ENCODE peak calls at places on chromosome 4, in seven cellular contexts. B is astrocyte of the cerebellum, A is esophagus squamous epithelium, N is cardiac fibroblast, D is pancreas, M is Peyer's patch, U is dorsolateral prefrontal cortex. I is an unnamed sample.

GRCh38 chr4:168319486-168320019 is 1.0 kb upstream of the DDX60 start:
- DNase-seq in B (no peak), A (no peak), N (no peak), D (no peak), M (no peak), U (no peak), I (no peak)

GRCh38 chr4:126071346-126072333 is 756.9 kb downstream of the FAT4 start:
- DNase-seq in B (peak), A (no peak), N (peak), D (peak), M (no peak), U (no peak), I (no peak)

GRCh38 chr4:2250003-2250763 is 8.3 kb upstream of the HAUS3 start:
- DNase-seq in B (no peak), A (no peak), N (no peak), D (peak), M (peak), U (no peak), I (no peak)

GRCh38 chr4:10164877-10165283 is 48.3 kb upstream of the WDR1 start:
- DNase-seq in B (no peak), A (no peak), N (peak), D (no peak), M (peak), U (peak), I (no peak)

GRCh38 chr4:158535130-158535614 is 13.5 kb downstream of the RXFP1 start:
- DNase-seq in B (peak), A (no peak), N (peak), D (no peak), M (no peak), U (no peak), I (no peak)

GRCh38 chr4:80085081-80085480 is 12.1 kb upstream of the ANTXR2 start:
- DNase-seq in B (no peak), A (no peak), N (no peak), D (no peak), M (no peak), U (no peak), I (no peak)

GRCh38 chr4:74932832-74933561 is at the start of gene PARM1:
- DNase-seq in B (peak), A (peak), N (peak), D (peak), M (peak), U (peak), I (peak)

GRCh38 chr4:176191974-176192373 is 3.4 kb downstream of the SPATA4 start:
- DNase-seq in B (no peak), A (no peak), N (no peak), D (no peak), M (no peak), U (no peak), I (no peak)

GRCh38 chr4:66052426-66052825 is 382.1 kb upstream of the EPHA5 start:
- DNase-seq in B (peak), A (no peak), N (peak), D (no peak), M (no peak), U (no peak), I (no peak)

GRCh38 chr4:162010362-162010761 is 153.4 kb downstream of the FSTL5 start:
- DNase-seq in B (no peak), A (no peak), N (peak), D (no peak), M (no peak), U (no peak), I (no peak)

GRCh38 chr4:148341980-148342800 is 100.0 kb downstream of the NR3C2 start:
- DNase-seq in B (no peak), A (no peak), N (no peak), D (no peak), M (no peak), U (no peak), I (no peak)

DNA sequence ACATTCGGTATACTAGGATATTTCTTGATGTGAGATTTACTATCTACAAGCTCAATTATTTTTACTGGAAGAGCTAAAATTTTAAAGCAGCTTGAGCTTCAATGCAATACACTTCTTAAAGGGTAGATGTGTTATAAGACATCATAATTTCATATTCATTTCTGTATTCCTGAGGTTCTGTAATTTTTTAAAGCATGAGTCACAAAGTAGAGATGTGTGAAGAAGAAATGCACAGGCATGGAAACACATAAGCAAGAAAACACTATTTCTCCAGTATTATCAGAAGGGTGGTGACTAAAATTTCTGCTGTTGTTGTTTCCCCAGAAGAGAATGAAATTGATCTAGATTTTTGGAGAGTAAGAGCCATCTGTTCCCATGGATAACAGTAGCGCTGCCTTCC is 72.6 kb downstream of the INPP4B start:
- DNase-seq in B (no peak), A (no peak), N (no peak), D (no peak), M (no peak), U (no peak), I (no peak)
- TF ChIP-seq CTCF in B (no peak), A (no peak), N (no peak), D (no peak), M (no peak), U (no peak), I (no peak)

DNA sequence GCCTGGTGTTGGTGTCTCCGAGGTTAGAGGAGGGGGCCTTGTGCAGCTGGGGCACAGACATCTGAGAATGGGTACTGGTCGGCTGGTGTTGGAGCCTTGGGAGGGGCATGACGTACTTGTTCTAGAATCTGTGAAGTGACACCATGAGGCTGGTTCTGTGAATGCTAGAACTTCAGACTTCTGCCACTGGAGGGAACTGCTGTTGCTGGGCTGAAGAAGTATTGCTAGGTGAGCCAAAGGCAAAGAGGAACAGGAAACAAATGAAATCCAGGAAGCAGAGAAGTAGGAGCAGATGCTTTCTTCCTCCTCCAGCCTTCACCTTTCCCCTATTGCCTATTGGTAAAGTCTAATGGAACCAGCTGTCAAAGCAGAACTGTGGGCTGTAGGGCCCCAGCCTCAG is 120.9 kb upstream of the DDIT4L start:
- DNase-seq in B (no peak), A (no peak), N (no peak), D (no peak), M (no peak), U (no peak), I (no peak)
- TF ChIP-seq CTCF in B (peak), A (no peak), N (peak), D (no peak), M (no peak), U (no peak), I (no peak)

GRCh38 chr4:31518796-31519250 is 798.7 kb downstream of the PCDH7 start:
- DNase-seq in B (peak), A (no peak), N (peak), D (no peak), M (no peak), U (no peak), I (no peak)

DNA sequence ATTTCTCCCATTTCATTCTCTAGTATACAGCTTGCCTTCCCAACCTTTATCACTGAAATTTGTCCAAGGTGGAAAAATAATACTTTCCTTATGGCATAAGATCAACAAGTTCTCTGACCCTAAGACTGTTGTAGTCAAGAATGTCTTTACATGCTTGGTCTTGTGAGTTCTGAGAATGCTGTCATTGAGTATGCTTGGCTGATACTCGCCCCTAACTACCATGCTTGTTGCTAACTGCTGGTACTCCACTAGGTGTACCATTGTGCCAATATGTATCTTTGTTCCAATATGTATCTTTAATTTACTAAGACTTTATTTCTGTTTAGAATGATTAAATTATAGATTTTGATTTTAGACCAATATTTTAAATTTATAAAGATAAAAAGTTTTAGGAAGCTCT is 796.4 kb downstream of the PCDH7 start:
- DNase-seq in B (no peak), A (no peak), N (no peak), D (no peak), M (no peak), U (no peak), I (no peak)
- TF ChIP-seq CTCF in B (no peak), A (no peak), N (no peak), D (no peak), M (no peak), U (no peak), I (no peak)

GRCh38 chr4:100369871-100370270 is 148.0 kb downstream of the EMCN start:
- DNase-seq in B (no peak), A (no peak), N (no peak), D (no peak), M (no peak), U (no peak), I (no peak)

GRCh38 chr4:100367451-100367850 is 150.4 kb downstream of the EMCN start:
- DNase-seq in B (no peak), A (no peak), N (peak), D (no peak), M (no peak), U (no peak), I (no peak)

DNA sequence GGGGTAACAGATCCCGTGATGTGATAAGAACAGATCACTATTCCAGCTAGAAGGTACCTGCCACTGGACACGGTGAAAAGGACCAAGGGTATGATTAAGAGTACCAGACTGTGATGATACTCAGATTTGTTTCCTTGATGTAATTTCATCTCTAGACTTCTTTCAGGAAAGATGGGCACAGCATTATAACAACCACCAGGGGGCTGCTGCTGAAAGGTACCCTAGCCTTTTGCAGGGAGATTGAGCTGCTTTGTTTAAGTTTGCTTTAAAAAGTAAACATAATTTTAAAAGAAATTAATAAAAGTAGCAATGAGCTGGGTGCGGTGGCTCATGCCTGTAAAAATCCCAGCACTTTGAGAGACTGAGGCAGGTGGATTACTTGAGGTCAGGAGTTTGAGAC is 145.4 kb downstream of the EMCN start:
- DNase-seq in B (no peak), A (no peak), N (peak), D (no peak), M (no peak), U (no peak), I (no peak)
- TF ChIP-seq CTCF in B (peak), A (no peak), N (peak), D (no peak), M (no peak), U (no peak), I (no peak)

GRCh38 chr4:150145090-150145949 is 67.1 kb downstream of the DCLK2 start:
- DNase-seq in B (no peak), A (no peak), N (no peak), D (no peak), M (no peak), U (no peak), I (no peak)
- TF ChIP-seq CTCF in B (peak), A (no peak), N (no peak), D (no peak), M (no peak), U (no peak), I (no peak)

DNA sequence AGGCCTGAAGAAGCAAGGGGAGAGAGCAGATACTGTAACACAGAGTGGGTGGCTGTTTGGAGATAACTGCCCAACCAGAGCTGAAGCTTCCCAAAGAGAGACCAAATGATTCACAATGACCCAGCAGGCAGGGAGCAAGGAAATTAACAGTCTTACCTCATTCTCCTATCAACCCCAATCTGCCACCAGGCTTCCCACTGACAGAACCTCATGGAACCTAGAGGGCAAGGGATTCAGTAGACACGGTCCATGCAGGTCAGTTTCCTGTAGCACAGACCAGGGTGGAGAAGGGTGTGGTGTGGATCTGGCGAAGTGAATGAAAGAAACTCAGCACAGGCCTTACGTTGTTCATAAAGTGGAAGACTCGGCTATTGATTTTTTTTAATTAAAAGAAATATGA is 60.7 kb upstream of the ALB start:
- DNase-seq in B (no peak), A (no peak), N (no peak), D (no peak), M (no peak), U (no peak), I (no peak)
- TF ChIP-seq CTCF in B (no peak), A (no peak), N (no peak), D (no peak), M (no peak), U (no peak), I (no peak)

GRCh38 chr4:128168701-128169100 is 107.6 kb downstream of the LARP1B start:
- DNase-seq in B (no peak), A (no peak), N (no peak), D (no peak), M (no peak), U (no peak), I (no peak)
- TF ChIP-seq CTCF in B (no peak), A (no peak), N (no peak), D (no peak), M (no peak), U (no peak), I (no peak)

DNA sequence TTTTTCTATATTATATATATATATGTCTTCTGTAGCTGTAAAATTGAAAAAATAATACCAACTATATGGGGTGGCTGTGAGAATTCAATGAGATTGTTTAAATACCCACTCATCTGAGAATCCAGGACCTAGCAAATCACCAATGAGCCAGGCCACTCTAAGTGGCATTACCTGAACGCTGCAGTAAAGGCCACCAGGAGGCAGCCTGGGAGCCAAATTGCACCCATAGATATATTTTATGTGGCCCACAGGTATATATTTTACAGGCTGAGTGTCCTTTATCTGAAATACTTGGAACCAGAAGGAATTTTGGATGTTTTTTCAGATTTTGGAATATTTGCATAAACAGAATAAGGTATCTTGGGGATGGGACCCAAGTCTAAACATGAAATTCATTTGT is 58.2 kb upstream of the C4orf50 start:
- DNase-seq in B (no peak), A (no peak), N (no peak), D (no peak), M (no peak), U (no peak), I (no peak)
- TF ChIP-seq CTCF in B (no peak), A (no peak), N (no peak), D (no peak), M (no peak), U (no peak), I (no peak)

GRCh38 chr4:170875868-170876267 is 786.1 kb upstream of the AADAT start:
- DNase-seq in B (no peak), A (no peak), N (no peak), D (no peak), M (no peak), U (no peak), I (no peak)
- TF ChIP-seq CTCF in B (peak), A (no peak), N (no peak), D (no peak), M (no peak), U (no peak), I (no peak)

GRCh38 chr4:14345356-14345775 is 656.9 kb upstream of the CPEB2 start:
- DNase-seq in B (peak), A (no peak), N (peak), D (no peak), M (no peak), U (no peak), I (no peak)
- TF ChIP-seq CTCF in B (no peak), A (no peak), N (no peak), D (no peak), M (no peak), U (no peak), I (no peak)